ENCODE peak calls at places on chromosomes 16 and 17, in eight cellular contexts. V is body of pancreas, W is fibroblast of mammary gland, Z is neural crest cell, X is psoas muscle, J is osteocyte, P is cardiac muscle cell, G is GM13977. H is an unnamed sample.

GRCh38 chr17:72515291-72516065 is 394.7 kb downstream of the SOX9 start:
- DNase-seq in V (peak), W (peak), Z (no peak), X (no peak), J (no peak), P (no peak), G (peak), H (no peak)

GRCh38 chr16:78128920-78129319 is 29.5 kb downstream of the WWOX start:
- DNase-seq in V (no peak), W (peak), Z (no peak), X (no peak), J (no peak), P (no peak), G (no peak), H (no peak)

GRCh38 chr17:9436629-9437028 is 139.0 kb downstream of the STX8 start:
- DNase-seq in V (no peak), W (peak), Z (no peak), X (no peak), J (no peak), P (no peak), G (no peak), H (no peak)

GRCh38 chr16:11665071-11665491 is 3.2 kb upstream of the SNN start:
- DNase-seq in V (no peak), W (no peak), Z (no peak), X (no peak), J (no peak), P (no peak), G (no peak), H (no peak)

GRCh38 chr17:73643012-73643845 is 1.0 kb downstream of the SDK2 start:
- DNase-seq in V (no peak), W (no peak), Z (peak), X (peak), J (no peak), P (peak), G (peak), H (no peak)

GRCh38 chr16:56871172-56871593 is 6.2 kb downstream of the SLC12A3 start:
- DNase-seq in V (peak), W (peak), Z (no peak), X (no peak), J (no peak), P (no peak), G (peak), H (peak)

GRCh38 chr16:86993426-86994110 is 323.6 kb downstream of the C16orf95 start:
- DNase-seq in V (no peak), W (no peak), Z (no peak), X (no peak), J (no peak), P (no peak), G (no peak), H (no peak)

GRCh38 chr16:89106533-89107208 is 13.0 kb downstream of the ACSF3 start:
- DNase-seq in V (no peak), W (no peak), Z (no peak), X (no peak), J (no peak), P (no peak), G (no peak), H (no peak)

GRCh38 chr16:30777591-30778297 is 9.3 kb downstream of the ZNF629 start:
- DNase-seq in V (no peak), W (no peak), Z (no peak), X (no peak), J (no peak), P (no peak), G (no peak), H (no peak)
- TF ChIP-seq CTCF in V (no peak), W (no peak), Z (no peak), X (peak), J (no peak), P (no peak), G (no peak), H (no peak)

GRCh38 chr16:50265260-50265659 is 1.1 kb upstream of the ADCY7 start:
- DNase-seq in V (no peak), W (no peak), Z (no peak), X (peak), J (no peak), P (no peak), G (no peak), H (peak)
- TF ChIP-seq CTCF in V (no peak), W (no peak), Z (peak), X (no peak), J (no peak), P (peak), G (peak), H (peak)

GRCh38 chr17:50864747-50865059 is 1.5 kb downstream of the TOB1 start:
- DNase-seq in V (peak), W (no peak), Z (no peak), X (no peak), J (no peak), P (no peak), G (no peak), H (no peak)
- TF ChIP-seq CTCF in V (no peak), W (no peak), Z (no peak), X (no peak), J (no peak), P (no peak), G (no peak), H (no peak)

GRCh38 chr17:31508310-31509094 is 117.0 kb downstream of the RAB11FIP4 start:
- DNase-seq in V (no peak), W (no peak), Z (no peak), X (peak), J (no peak), P (peak), G (peak), H (no peak)
- TF ChIP-seq CTCF in V (no peak), W (peak), Z (peak), X (no peak), J (peak), P (peak), G (peak), H (peak)

DNA sequence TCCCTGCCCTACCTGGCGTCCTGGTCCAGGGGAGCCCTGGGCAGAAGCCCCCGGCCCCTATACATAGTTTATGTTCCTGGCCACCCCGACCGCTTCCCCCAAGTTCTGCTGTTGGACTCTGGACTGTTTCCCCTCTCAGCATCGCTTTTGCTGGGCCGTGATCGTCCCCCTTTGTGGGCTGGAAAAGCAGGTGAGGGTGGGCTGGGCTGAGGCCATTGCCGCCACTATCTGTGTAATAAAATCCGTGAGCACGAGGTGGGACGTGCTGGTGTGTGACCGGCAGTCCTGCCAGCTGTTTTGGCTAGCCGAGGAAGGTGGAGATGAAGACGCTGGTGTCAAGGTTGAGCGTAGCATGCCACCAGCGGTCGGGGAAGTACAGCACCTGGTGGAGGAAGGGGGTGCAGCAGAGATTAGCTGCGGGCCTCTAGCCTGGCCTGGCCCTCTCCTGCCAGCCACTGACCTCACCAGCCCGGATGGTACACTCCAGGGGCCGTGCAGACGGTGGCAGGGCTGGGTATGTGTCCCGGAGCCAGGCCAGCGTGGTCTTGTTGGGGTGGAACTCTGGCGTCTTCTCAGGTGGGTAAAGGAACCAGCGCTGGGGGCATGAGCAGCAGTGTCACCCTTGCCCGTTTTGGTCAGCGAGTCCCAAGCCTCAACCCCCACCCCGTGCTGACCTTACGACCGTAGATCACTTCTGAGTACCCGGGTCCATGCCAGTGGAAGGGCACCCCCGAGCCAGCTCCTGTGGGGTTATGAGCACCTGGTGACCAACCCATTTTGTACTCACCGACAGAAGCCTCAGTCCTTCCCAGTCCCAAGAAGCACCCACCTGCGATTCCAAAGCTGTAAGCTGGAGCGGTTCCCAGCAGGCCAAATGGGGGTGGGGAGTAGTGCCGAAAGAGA is 1.4 kb downstream of the JMJD8 start:
- DNase-seq in V (no peak), W (no peak), Z (no peak), X (no peak), J (no peak), P (no peak), G (no peak), H (no peak)
- TF ChIP-seq CTCF in V (no peak), W (no peak), Z (no peak), X (no peak), J (no peak), P (no peak), G (no peak), H (peak)

GRCh38 chr16:57994778-57995177 is 5.7 kb downstream of the ZNF319 start:
- DNase-seq in V (peak), W (peak), Z (peak), X (peak), J (no peak), P (peak), G (peak), H (no peak)
- TF ChIP-seq CTCF in V (peak), W (peak), Z (peak), X (peak), J (peak), P (peak), G (peak), H (peak)

GRCh38 chr17:44587339-44587738 is 30.1 kb downstream of the FZD2 start:
- DNase-seq in V (peak), W (peak), Z (no peak), X (no peak), J (no peak), P (peak), G (no peak), H (peak)

GRCh38 chr17:44585315-44585714 is 28.0 kb downstream of the FZD2 start:
- DNase-seq in V (no peak), W (no peak), Z (no peak), X (no peak), J (no peak), P (no peak), G (no peak), H (no peak)

GRCh38 chr17:44578947-44579346 is 21.7 kb downstream of the FZD2 start:
- DNase-seq in V (no peak), W (no peak), Z (no peak), X (no peak), J (no peak), P (no peak), G (no peak), H (no peak)

GRCh38 chr17:44584498-44584897 is 27.2 kb downstream of the FZD2 start:
- DNase-seq in V (no peak), W (no peak), Z (no peak), X (no peak), J (no peak), P (peak), G (no peak), H (no peak)

DNA sequence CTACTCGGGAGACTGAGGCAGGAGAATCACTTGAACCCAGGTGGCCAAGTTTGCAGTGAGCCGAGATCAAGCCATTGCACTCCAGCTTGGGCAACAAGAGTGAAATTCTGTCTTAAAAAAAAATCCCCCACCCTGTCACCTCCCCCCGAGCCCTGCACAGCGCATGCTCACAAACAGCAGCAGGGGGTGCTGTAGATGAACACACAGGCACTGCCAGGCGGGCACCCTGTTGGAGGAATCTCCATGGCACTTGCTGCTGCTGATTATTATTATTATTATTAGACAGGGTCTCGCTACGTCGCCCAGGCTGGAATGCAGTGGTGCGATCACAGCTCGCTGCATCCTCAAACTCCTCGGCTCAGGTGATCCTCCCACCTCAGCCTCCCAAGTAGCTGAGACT is 24.6 kb downstream of the FZD2 start:
- DNase-seq in V (no peak), W (peak), Z (no peak), X (no peak), J (no peak), P (no peak), G (no peak), H (no peak)
- TF ChIP-seq CTCF in V (no peak), W (peak), Z (peak), X (no peak), J (peak), P (peak), G (peak), H (peak)

DNA sequence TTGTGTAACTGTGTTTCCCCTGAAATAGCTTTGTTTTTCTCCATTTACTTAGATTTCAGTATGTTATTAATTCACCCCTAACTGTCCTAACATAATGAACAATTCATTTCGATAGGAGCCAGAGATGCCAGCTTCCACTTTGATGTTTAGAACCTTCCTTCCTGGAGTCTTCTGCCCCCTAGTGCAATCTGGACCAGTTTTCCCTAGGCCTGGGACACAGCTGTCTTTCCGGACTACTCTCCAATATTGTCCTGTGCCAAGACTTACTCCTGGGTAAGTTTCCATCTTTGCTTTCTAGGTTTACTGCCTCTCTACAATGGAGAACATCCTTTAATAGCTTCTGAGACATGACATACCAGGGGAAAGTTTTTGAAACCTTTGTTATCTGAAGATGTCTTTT is 12.8 kb downstream of the RECQL5 start:
- DNase-seq in V (no peak), W (peak), Z (no peak), X (no peak), J (no peak), P (no peak), G (no peak), H (no peak)
- TF ChIP-seq CTCF in V (no peak), W (peak), Z (peak), X (no peak), J (peak), P (no peak), G (no peak), H (peak)

DNA sequence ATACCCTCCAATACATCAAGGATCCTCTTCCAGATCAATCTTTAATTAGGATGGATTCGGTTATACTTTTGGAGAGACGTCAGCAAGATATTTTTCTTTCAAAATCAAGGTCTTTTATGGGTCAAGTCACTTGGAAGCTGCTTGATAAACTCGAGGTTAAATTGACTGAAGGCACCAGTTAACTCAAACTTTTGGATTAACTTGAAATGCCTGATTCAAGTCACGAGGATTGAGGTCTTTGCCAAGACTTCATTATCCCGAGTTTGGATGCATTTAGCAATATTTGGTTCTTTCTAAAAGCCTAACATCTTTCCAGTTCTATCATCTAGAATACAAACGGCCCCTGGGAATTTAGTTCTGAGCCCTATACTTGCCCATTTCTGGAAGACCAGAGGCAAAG is 82.9 kb downstream of the MYH11 start:
- DNase-seq in V (no peak), W (no peak), Z (no peak), X (no peak), J (no peak), P (no peak), G (no peak), H (no peak)
- TF ChIP-seq CTCF in V (no peak), W (no peak), Z (no peak), X (no peak), J (no peak), P (no peak), G (no peak), H (no peak)